ENCODE peak calls at places on chromosomes 3 and 15, in nine cellular contexts. F, X, W, E, K, P, A, H and Q are unnamed samples.

GRCh38 chr3:154247806-154248480 is 76.3 kb downstream of the DHX36 start:
- DNase-seq in A (no peak), K (no peak), H (peak), W (no peak), X (no peak), E (no peak), P (no peak), F (no peak), Q (no peak)

GRCh38 chr3:32146669-32147315 is 40.4 kb downstream of the GPD1L start:
- DNase-seq in F (no peak), A (no peak), E (no peak), H (no peak), K (no peak), X (no peak), W (no peak), P (no peak), Q (no peak)

GRCh38 chr3:24900202-24900601 is 405.6 kb upstream of the THRB start:
- DNase-seq in K (no peak), W (no peak), A (no peak), E (no peak), F (no peak), H (no peak), X (no peak), P (no peak), Q (no peak)

GRCh38 chr3:182738583-182739514 is 54.5 kb upstream of the ATP11B start:
- DNase-seq in W (no peak), E (peak), A (no peak), H (no peak), P (no peak), K (no peak), F (no peak), X (no peak), Q (no peak)

GRCh38 chr3:11720220-11721113 is 76.8 kb upstream of the VGLL4 start:
- DNase-seq in H (peak), X (peak), P (peak), K (peak), W (peak), E (peak), F (peak), A (peak), Q (peak)

GRCh38 chr3:178291555-178291954 is 244.7 kb upstream of the KCNMB2 start:
- DNase-seq in K (no peak), X (no peak), P (no peak), F (no peak), E (no peak), H (no peak), W (no peak), A (no peak), Q (no peak)

GRCh38 chr15:51270706-51271105 is 67.7 kb downstream of the CYP19A1 start:
- DNase-seq in W (no peak), E (no peak), F (no peak), H (no peak), A (no peak), X (no peak), K (no peak), P (no peak), Q (no peak)

GRCh38 chr3:137325170-137325569 is 367.4 kb downstream of the IL20RB start:
- DNase-seq in W (no peak), K (no peak), F (no peak), H (no peak), E (no peak), X (no peak), A (no peak), P (no peak), Q (no peak)

GRCh38 chr3:125350597-125350996 is 24.5 kb downstream of the ZNF148 start:
- DNase-seq in F (no peak), P (no peak), K (no peak), E (no peak), A (no peak), W (no peak), H (no peak), X (no peak), Q (no peak)

GRCh38 chr15:80777137-80777536 is 2.0 kb upstream of the CEMIP start:
- DNase-seq in K (peak), F (peak), P (peak), W (no peak), X (peak), H (no peak), A (no peak), E (peak), Q (no peak)

GRCh38 chr3:190644766-190645165 is 130.9 kb downstream of the IL1RAP start:
- DNase-seq in F (no peak), P (no peak), E (peak), A (no peak), H (no peak), W (no peak), K (peak), X (no peak), Q (no peak)

GRCh38 chr3:167372138-167372537 is 8.0 kb downstream of the ZBBX start:
- DNase-seq in H (no peak), P (no peak), X (no peak), K (no peak), E (no peak), A (no peak), F (no peak), W (no peak), Q (peak)

GRCh38 chr15:26098801-26099200 is 235.7 kb upstream of the ATP10A start:
- DNase-seq in P (no peak), W (no peak), K (no peak), F (no peak), E (no peak), H (no peak), A (no peak), X (no peak), Q (no peak)

GRCh38 chr3:31571325-31571724 is 38.6 kb downstream of the STT3B start:
- DNase-seq in E (no peak), W (no peak), H (no peak), X (no peak), K (no peak), F (no peak), A (no peak), P (no peak), Q (no peak)

GRCh38 chr3:108292465-108292864 is 3.9 kb upstream of the HHLA2 start:
- DNase-seq in E (no peak), A (no peak), K (no peak), F (no peak), P (no peak), X (no peak), W (no peak), H (no peak), Q (no peak)

GRCh38 chr3:110811050-110811449 is 260.6 kb upstream of the NECTIN3 start:
- DNase-seq in H (no peak), K (peak), P (no peak), X (no peak), A (no peak), F (no peak), E (no peak), W (no peak), Q (no peak)

GRCh38 chr3:184383033-184383740 is 3.3 kb downstream of the CHRD start:
- DNase-seq in P (no peak), H (no peak), W (no peak), X (no peak), F (no peak), K (no peak), E (no peak), A (no peak), Q (no peak)

GRCh38 chr3:192933259-192933658 is 15.6 kb upstream of the MB21D2 start:
- DNase-seq in E (no peak), F (no peak), X (no peak), P (no peak), H (no peak), A (no peak), K (no peak), W (no peak), Q (no peak)

GRCh38 chr15:97126556-97127233 is 796.2 kb downstream of the NR2F2 start:
- DNase-seq in H (no peak), K (no peak), W (no peak), P (no peak), F (no peak), X (no peak), E (peak), A (no peak), Q (no peak)

GRCh38 chr3:62597481-62597880 is 224.1 kb upstream of the FEZF2 start:
- DNase-seq in A (no peak), X (no peak), P (peak), F (no peak), H (no peak), E (no peak), W (no peak), K (no peak), Q (no peak)

GRCh38 chr3:127064391-127065137 is 81.6 kb downstream of the PLXNA1 start:
- DNase-seq in X (no peak), H (no peak), W (peak), K (peak), P (no peak), F (peak), A (no peak), E (peak), Q (no peak)

GRCh38 chr3:17175187-17175839 is 290.6 kb downstream of the PLCL2 start:
- DNase-seq in H (no peak), W (no peak), E (peak), F (peak), K (peak), A (no peak), P (no peak), X (no peak), Q (no peak)

GRCh38 chr3:157248590-157249425 is 88.9 kb upstream of the CCNL1 start:
- DNase-seq in K (peak), W (no peak), P (no peak), E (peak), X (no peak), H (peak), F (peak), A (no peak), Q (no peak)

GRCh38 chr15:90422043-90422442 is 34.0 kb downstream of the IQGAP1 start:
- DNase-seq in H (no peak), X (no peak), K (no peak), E (no peak), W (no peak), F (no peak), P (no peak), A (no peak), Q (no peak)

GRCh38 chr3:133595341-133595740 is 21.9 kb downstream of the CDV3 start:
- DNase-seq in E (peak), P (no peak), A (no peak), H (no peak), W (no peak), X (no peak), F (no peak), K (peak), Q (no peak)

GRCh38 chr15:47795864-47796263 is 78.6 kb downstream of the SEMA6D start:
- DNase-seq in X (no peak), P (no peak), E (no peak), F (no peak), H (no peak), A (no peak), K (no peak), W (no peak), Q (no peak)

GRCh38 chr3:134378384-134378783 is 4.1 kb upstream of the AMOTL2 start:
- DNase-seq in F (no peak), W (no peak), P (no peak), H (no peak), X (no peak), E (no peak), A (no peak), K (no peak), Q (peak)

GRCh38 chr3:10702961-10703740 is 112.9 kb upstream of the SLC6A11 start:
- DNase-seq in X (no peak), W (no peak), A (no peak), P (peak), H (peak), K (no peak), F (no peak), E (no peak), Q (peak)

GRCh38 chr3:122578110-122578740 is 775 bp downstream of the PARP15 start:
- DNase-seq in W (no peak), A (no peak), H (no peak), K (no peak), P (no peak), X (no peak), F (no peak), E (no peak), Q (no peak)

GRCh38 chr15:25706176-25706970 is 156.8 kb downstream of the ATP10A start:
- DNase-seq in A (no peak), F (no peak), W (peak), K (no peak), H (no peak), X (no peak), P (no peak), E (no peak), Q (no peak)

GRCh38 chr3:81891496-81891895 is 130.1 kb upstream of the GBE1 start:
- DNase-seq in P (no peak), F (no peak), W (no peak), K (no peak), E (no peak), X (no peak), H (peak), A (no peak), Q (no peak)

GRCh38 chr3:188634285-188634684 is 480.3 kb downstream of the LPP start:
- DNase-seq in P (no peak), K (no peak), H (no peak), X (no peak), W (no peak), A (no peak), E (no peak), F (no peak), Q (no peak)

GRCh38 chr3:113297741-113298320 is 86.5 kb downstream of the BOC start:
- DNase-seq in E (no peak), P (no peak), W (no peak), K (no peak), H (no peak), X (no peak), F (no peak), A (no peak), Q (no peak)

GRCh38 chr15:64692166-64692565 is 83.2 kb downstream of the RBPMS2 start:
- DNase-seq in F (no peak), P (no peak), H (no peak), A (no peak), W (no peak), X (no peak), K (no peak), E (no peak), Q (no peak)

GRCh38 chr3:50156991-50157493 is 1.9 kb downstream of the SEMA3F start:
- DNase-seq in A (no peak), P (no peak), X (no peak), W (no peak), K (no peak), H (no peak), E (no peak), F (no peak), Q (peak)

GRCh38 chr3:15932348-15933300 is 134.8 kb upstream of the ANKRD28 start:
- DNase-seq in K (no peak), F (no peak), E (no peak), P (no peak), A (no peak), H (no peak), W (no peak), X (no peak), Q (no peak)

GRCh38 chr15:90407871-90408317 is 19.9 kb downstream of the IQGAP1 start:
- DNase-seq in P (no peak), W (no peak), K (peak), A (no peak), F (no peak), X (no peak), H (no peak), E (no peak), Q (no peak)

GRCh38 chr3:120850326-120851295 is 57.4 kb upstream of the STXBP5L start:
- DNase-seq in A (no peak), X (no peak), E (peak), F (no peak), P (no peak), H (no peak), W (no peak), K (peak), Q (no peak)

GRCh38 chr15:22780267-22780666 is 6.2 kb upstream of the NIPA1 start:
- DNase-seq in E (peak), X (no peak), A (no peak), K (no peak), P (no peak), F (no peak), H (no peak), W (no peak), Q (no peak)